ENCODE peak calls at places on chromosomes 4 and X, in four cellular contexts. M is substantia nigra, I is pancreas, Q is coronary artery. K is an unnamed sample.

GRCh38 chr4:8191136-8191747 is 7.8 kb upstream of the SH3TC1 start:
- DNase-seq in M (no peak), I (no peak), Q (peak), K (no peak)

GRCh38 chrX:122625821-122626220 is 558.3 kb upstream of the GRIA3 start:
- DNase-seq in M (no peak), I (no peak), Q (no peak), K (no peak)

GRCh38 chr4:151745727-151746231 is 15.0 kb downstream of the GATB start:
- DNase-seq in M (no peak), I (no peak), Q (no peak), K (no peak)

GRCh38 chr4:123505077-123505456 is 108.5 kb downstream of the SPRY1 start:
- DNase-seq in M (no peak), I (no peak), Q (no peak), K (no peak)

GRCh38 chrX:50629774-50630173 is 159.1 kb upstream of the DGKK start:
- DNase-seq in M (no peak), I (no peak), Q (no peak), K (no peak)

GRCh38 chr4:133152330-133152791 is 3.3 kb downstream of the PCDH10 start:
- DNase-seq in M (no peak), I (no peak), Q (no peak), K (no peak)

GRCh38 chr4:121272526-121272925 is 108.3 kb downstream of the QRFPR start:
- DNase-seq in M (no peak), I (no peak), Q (no peak), K (no peak)

GRCh38 chr4:14566518-14566917 is 435.8 kb upstream of the CPEB2 start:
- DNase-seq in M (no peak), I (no peak), Q (no peak), K (no peak)

GRCh38 chr4:2289311-2289954 is 27.5 kb upstream of the MXD4 start:
- DNase-seq in M (no peak), I (no peak), Q (no peak), K (no peak)

GRCh38 chrX:53122013-53122412 is 28.1 kb downstream of the KANTR start:
- DNase-seq in M (no peak), I (no peak), Q (no peak), K (no peak)

GRCh38 chrX:72238183-72238582 is 644 bp downstream of the ERCC6L start:
- DNase-seq in M (no peak), I (no peak), Q (no peak), K (no peak)

GRCh38 chr4:76902233-76902890 is 4.4 kb upstream of the SOWAHB start:
- DNase-seq in M (no peak), I (no peak), Q (no peak), K (no peak)

GRCh38 chr4:71814433-71814832 is 30.6 kb upstream of the GC start:
- DNase-seq in M (no peak), I (no peak), Q (no peak), K (no peak)

GRCh38 chr4:110165382-110166285 is 32.8 kb downstream of the ELOVL6 start:
- DNase-seq in M (no peak), I (no peak), Q (no peak), K (no peak)

GRCh38 chr4:121360496-121360895 is 20.3 kb downstream of the QRFPR start:
- DNase-seq in M (no peak), I (no peak), Q (no peak), K (no peak)

GRCh38 chr4:99186029-99186428 is 33.0 kb downstream of the ADH6 start:
- DNase-seq in M (no peak), I (no peak), Q (no peak), K (no peak)

GRCh38 chr4:5638316-5638715 is 70.0 kb downstream of the EVC2 start:
- DNase-seq in M (no peak), I (no peak), Q (no peak), K (no peak)

GRCh38 chr4:119300072-119300387 is 21.9 kb downstream of the FABP2 start:
- DNase-seq in M (no peak), I (peak), Q (peak), K (no peak)

GRCh38 chrX:154002215-154002719 is 17.4 kb downstream of the IRAK1 start:
- DNase-seq in M (no peak), I (no peak), Q (no peak), K (no peak)

GRCh38 chr4:171342646-171343045 is 470.6 kb upstream of the GALNTL6 start:
- DNase-seq in M (no peak), I (no peak), Q (no peak), K (no peak)

GRCh38 chr4:121220698-121221097 is 56.6 kb upstream of the TNIP3 start:
- DNase-seq in M (no peak), I (no peak), Q (no peak), K (no peak)

GRCh38 chr4:168522371-168522770 is 25.5 kb downstream of the PALLD start:
- DNase-seq in M (no peak), I (no peak), Q (no peak), K (no peak)

GRCh38 chr4:168519576-168519975 is 22.7 kb downstream of the PALLD start:
- DNase-seq in M (no peak), I (no peak), Q (no peak), K (no peak)

GRCh38 chr4:168524006-168524405 is 27.2 kb downstream of the PALLD start:
- DNase-seq in M (no peak), I (no peak), Q (no peak), K (no peak)

GRCh38 chr4:168522829-168523228 is 26.0 kb downstream of the PALLD start:
- DNase-seq in M (no peak), I (no peak), Q (no peak), K (no peak)

GRCh38 chr4:168521736-168522135 is 24.9 kb downstream of the PALLD start:
- DNase-seq in M (no peak), I (no peak), Q (no peak), K (no peak)
- H3K27ac ChIP-seq in M (no peak), I (no peak), Q (no peak), K (no peak)

GRCh38 chr4:23887173-23887572 is 2.7 kb downstream of the PPARGC1A start:
- DNase-seq in M (no peak), I (no peak), Q (no peak), K (no peak)
- H3K27ac ChIP-seq in M (no peak), I (peak), Q (no peak), K (no peak)

GRCh38 chrX:24019448-24019847 is 7.5 kb downstream of the KLHL15 start:
- DNase-seq in M (no peak), I (no peak), Q (no peak), K (no peak)
- H3K27ac ChIP-seq in M (no peak), I (no peak), Q (no peak), K (no peak)

DNA sequence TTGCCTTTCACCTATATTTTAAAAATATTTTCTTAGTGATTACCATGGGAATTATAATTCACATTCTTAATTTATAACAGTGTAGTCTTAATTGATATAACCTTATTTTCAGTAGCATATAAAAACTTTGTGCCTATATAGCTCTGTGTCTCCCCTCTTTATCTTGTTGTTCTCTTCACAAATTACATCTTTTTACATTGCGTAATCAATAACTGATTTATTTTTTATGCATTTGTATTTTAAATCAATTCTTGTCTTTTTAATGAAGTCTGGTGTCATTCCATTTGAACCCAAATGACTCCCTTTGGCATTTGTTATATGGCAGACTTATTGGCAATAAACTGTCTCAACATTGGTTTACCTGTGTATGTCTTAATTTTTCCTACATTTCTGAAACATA is 137.0 kb downstream of the SH3BGRL start:
- DNase-seq in M (no peak), I (no peak), Q (no peak), K (no peak)
- H3K27ac ChIP-seq in M (no peak), I (no peak), Q (no peak), K (no peak)

GRCh38 chr4:138919094-138919936 is 96.3 kb upstream of the NOCT start:
- DNase-seq in M (no peak), I (peak), Q (no peak), K (peak)
- H3K27ac ChIP-seq in M (no peak), I (no peak), Q (no peak), K (no peak)

GRCh38 chrX:106999002-106999975 is 723 bp downstream of the MORC4 start:
- DNase-seq in M (no peak), I (peak), Q (no peak), K (peak)
- H3K27ac ChIP-seq in M (no peak), I (peak), Q (peak), K (no peak)

K was measured in caudate nucleus.